ENCODE peak calls at places on chromosomes 3 and 15, in seven cellular contexts. L, R, I, C, F, B and X are unnamed samples.

GRCh38 chr3:146300756-146301155 is 49.9 kb upstream of the PLSCR4 start:
- DNase-seq in L (no peak), R (no peak), I (no peak), C (no peak), F (no peak), B (no peak), X (no peak)

GRCh38 chr3:103847081-103848062 is 1412.6 kb downstream of the ZPLD1 start:
- DNase-seq in L (no peak), R (no peak), I (no peak), C (no peak), F (no peak), B (no peak), X (no peak)

GRCh38 chr3:179811321-179812095 is 158.7 kb downstream of the USP13 start:
- DNase-seq in L (peak; percentile 73), R (no peak), I (peak; percentile 45), C (peak; percentile 50), F (peak; percentile 72), B (peak; percentile 75), X (peak; percentile 76)

GRCh38 chr15:80615783-80616391 is 79.2 kb upstream of the ABHD17C start:
- DNase-seq in L (peak; percentile 53), R (no peak), I (peak; percentile 61), C (no peak), F (peak; percentile 96), B (peak; percentile 96), X (peak; percentile 51)

GRCh38 chr15:88878720-88879184 is 16.6 kb downstream of the HAPLN3 start:
- DNase-seq in L (peak; percentile 32), R (no peak), I (peak; percentile 66), C (peak; percentile 32), F (peak; percentile 70), B (peak; percentile 60), X (no peak)

GRCh38 chr15:72964135-72964534 is 88.1 kb upstream of the NEO1 start:
- DNase-seq in L (no peak), R (no peak), I (no peak), C (no peak), F (no peak), B (no peak), X (no peak)

GRCh38 chr15:58952751-58953150 is 19.3 kb upstream of the SLTM start:
- DNase-seq in L (peak; percentile 51), R (no peak), I (no peak), C (no peak), F (peak; percentile 17), B (peak; percentile 44), X (peak; percentile 54)

GRCh38 chr3:122508135-122508914 is 6.4 kb downstream of the KPNA1 start:
- DNase-seq in L (peak; percentile 22), R (no peak), I (no peak), C (no peak), F (no peak), B (no peak), X (no peak)

GRCh38 chr3:144394052-144394451 is 422.4 kb downstream of the DIPK2A start:
- DNase-seq in L (peak; percentile 79), R (no peak), I (no peak), C (no peak), F (no peak), B (no peak), X (peak; percentile 85)

GRCh38 chr3:161161603-161162002 is 56.5 kb upstream of the B3GALNT1 start:
- DNase-seq in L (no peak), R (no peak), I (no peak), C (no peak), F (no peak), B (no peak), X (no peak)

GRCh38 chr15:59741274-59741906 is 52.3 kb upstream of the BNIP2 start:
- DNase-seq in L (peak; percentile 55), R (no peak), I (no peak), C (no peak), F (peak; percentile 9), B (peak; percentile 7), X (peak; percentile 45)

GRCh38 chr15:67091966-67092677 is 26.7 kb downstream of the SMAD3 start:
- DNase-seq in L (no peak), R (no peak), I (no peak), C (no peak), F (no peak), B (no peak), X (no peak)

GRCh38 chr3:64740232-64740631 is 52.4 kb upstream of the ADAMTS9 start:
- DNase-seq in L (no peak), R (no peak), I (no peak), C (no peak), F (peak; percentile 11), B (peak; percentile 58), X (peak; percentile 3)

GRCh38 chr3:136667081-136667480 is 85.1 kb downstream of the STAG1 start:
- DNase-seq in L (peak; percentile 15), R (no peak), I (no peak), C (no peak), F (no peak), B (no peak), X (peak; percentile 16)

GRCh38 chr15:90686435-90687218 is 30.5 kb upstream of the BLM start:
- DNase-seq in L (no peak), R (peak; percentile 11), I (no peak), C (no peak), F (no peak), B (no peak), X (no peak)

GRCh38 chr15:71448688-71449114 is 333.4 kb downstream of the THSD4 start:
- DNase-seq in L (peak; percentile 79), R (no peak), I (peak; percentile 47), C (peak; percentile 65), F (peak; percentile 58), B (peak; percentile 81), X (peak; percentile 47)

GRCh38 chr15:73906346-73907017 is 19.8 kb upstream of the LOXL1 start:
- DNase-seq in L (no peak), R (no peak), I (no peak), C (no peak), F (peak; percentile 40), B (peak; percentile 26), X (no peak)

GRCh38 chr3:126270145-126270811 is 86.9 kb downstream of the KLF15 start:
- DNase-seq in L (peak; percentile 54), R (no peak), I (no peak), C (no peak), F (no peak), B (peak; percentile 83), X (no peak)

GRCh38 chr3:139173372-139174108 is 128.8 kb upstream of the PRR23C start:
- DNase-seq in L (peak; percentile 27), R (no peak), I (no peak), C (peak; percentile 9), F (peak; percentile 44), B (no peak), X (no peak)

GRCh38 chr15:98674336-98674735 is 26.0 kb downstream of the IGF1R start:
- DNase-seq in L (peak; percentile 59), R (no peak), I (no peak), C (no peak), F (no peak), B (peak; percentile 71), X (no peak)

GRCh38 chr3:117193390-117193789 is 483.8 kb downstream of the TUSC7 start:
- DNase-seq in L (no peak), R (no peak), I (no peak), C (no peak), F (no peak), B (no peak), X (no peak)

GRCh38 chr3:114272271-114272670 is 21.6 kb upstream of the TIGIT start:
- DNase-seq in L (no peak), R (no peak), I (no peak), C (no peak), F (no peak), B (peak; percentile 75), X (no peak)

GRCh38 chr3:13416002-13416793 is 3.9 kb downstream of the NUP210 start:
- DNase-seq in L (no peak), R (no peak), I (no peak), C (no peak), F (no peak), B (no peak), X (no peak)
- TF ChIP-seq CTCF in L (no peak), R (no peak), I (peak; percentile 45), C (peak; percentile 20), F (no peak), B (no peak), X (peak; percentile 25)

GRCh38 chr3:47871389-47871788 is 68.5 kb downstream of the DHX30 start:
- DNase-seq in L (no peak), R (no peak), I (no peak), C (no peak), F (no peak), B (no peak), X (no peak)
- TF ChIP-seq CTCF in L (no peak), R (no peak), I (no peak), C (no peak), F (no peak), B (no peak), X (no peak)

DNA sequence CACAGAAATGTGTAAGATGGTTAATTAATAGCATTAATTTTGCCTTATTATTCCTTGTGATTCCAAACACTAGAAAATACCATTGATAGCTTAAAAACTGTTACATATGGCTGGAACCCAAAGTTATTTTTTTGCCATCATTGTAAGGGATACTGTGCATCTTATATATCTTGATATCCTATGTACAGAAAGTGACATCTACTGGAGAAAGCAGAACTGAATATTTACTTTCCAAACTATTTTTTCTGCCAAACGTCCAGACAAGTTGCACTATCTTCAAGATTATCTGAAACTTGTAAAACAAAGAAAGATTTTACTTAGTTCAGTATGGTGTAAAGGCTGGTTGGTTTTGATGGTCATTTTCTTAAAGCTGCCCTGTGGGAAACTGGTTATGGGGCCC is 33.3 kb upstream of the MEIS2 start:
- DNase-seq in L (peak; percentile 33), R (no peak), I (no peak), C (peak; percentile 12), F (peak; percentile 50), B (peak; percentile 68), X (no peak)
- TF ChIP-seq CTCF in L (no peak), R (no peak), I (peak; percentile 54), C (peak; percentile 18), F (peak; percentile 62), B (peak; percentile 30), X (peak; percentile 65)

GRCh38 chr3:149527531-149528343 is 53.2 kb downstream of the TM4SF4 start:
- DNase-seq in L (peak; percentile 27), R (no peak), I (no peak), C (no peak), F (no peak), B (peak; percentile 63), X (no peak)
- TF ChIP-seq CTCF in L (peak; percentile 24), R (no peak), I (no peak), C (peak; percentile 17), F (peak; percentile 27), B (peak; percentile 34), X (no peak)

DNA sequence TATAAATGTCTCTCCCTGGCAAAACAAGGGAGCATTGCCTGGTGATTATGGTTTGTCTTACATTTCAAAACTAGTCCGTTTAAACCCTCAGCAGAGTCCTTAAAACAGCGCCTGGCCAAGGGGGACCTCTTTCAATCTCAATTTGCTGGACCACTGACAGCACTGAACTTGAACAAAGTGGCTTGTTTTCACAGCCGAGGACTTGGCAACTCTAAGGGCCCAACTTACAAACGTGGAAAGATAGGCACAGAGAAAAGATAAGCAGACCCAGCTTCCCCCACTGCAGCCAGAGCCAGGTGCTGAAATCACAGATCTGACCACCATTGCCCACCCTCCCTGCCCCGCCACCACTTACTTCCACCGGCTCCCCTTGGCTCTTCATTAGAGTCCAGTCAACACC is 336.4 kb upstream of the ICE2 start:
- DNase-seq in L (no peak), R (no peak), I (no peak), C (no peak), F (no peak), B (no peak), X (no peak)
- TF ChIP-seq CTCF in L (no peak), R (no peak), I (no peak), C (no peak), F (no peak), B (no peak), X (no peak)